ENCODE peak calls at places on chromosomes 5 and 9, in eight cellular contexts. One of them, this sample, is unnamed.
A peak's percentile ranks its signal among the peaks of the same experiment; 100 is the strongest.

GRCh38 chr5:113425909-113426308 is 8.9 kb downstream of the TSSK1B start:
- DNase-seq in ovary: no peak
- DNase-seq in cardiac muscle cell: no peak
- DNase-seq in body of pancreas: no peak
- DNase-seq in activated CD4-positive, alpha-beta T cell treated with anti-CD3 and anti-CD28 coated beads, Interleukin-2, amount 50 U/mL, for 4 hours: no peak
- DNase-seq in stimulated activated CD4-positive, alpha-beta T cell treated with anti-CD3 and anti-CD28 coated beads, Interleukin-4, amount 100 ng/mL, for 4 hours: no peak
- DNase-seq in GDM1: no peak
- DNase-seq in stimulated activated CD8-positive, alpha-beta memory T cell treated with anti-CD3 and anti-CD28 coated beads, Interleukin-12 subunit alpha, Interleukin-12 subunit beta, amount 100 ng/mL, for 1 hour: no peak
- DNase-seq in this sample: no peak

GRCh38 chr5:142384014-142384413 is 59.2 kb upstream of the SPRY4 start:
- DNase-seq in activated CD4-positive, alpha-beta T cell treated with anti-CD3 and anti-CD28 coated beads, Interleukin-2, amount 50 U/mL, for 4 hours: no peak
- DNase-seq in body of pancreas: no peak
- DNase-seq in GDM1: no peak
- DNase-seq in cardiac muscle cell: no peak
- DNase-seq in stimulated activated CD4-positive, alpha-beta T cell treated with anti-CD3 and anti-CD28 coated beads, Interleukin-4, amount 100 ng/mL, for 4 hours: no peak
- DNase-seq in ovary: no peak
- DNase-seq in stimulated activated CD8-positive, alpha-beta memory T cell treated with anti-CD3 and anti-CD28 coated beads, Interleukin-12 subunit alpha, Interleukin-12 subunit beta, amount 100 ng/mL, for 1 hour: no peak
- DNase-seq in this sample: no peak

GRCh38 chr5:64497390-64497789 is 8.4 kb upstream of the RGS7BP start:
- DNase-seq in stimulated activated CD8-positive, alpha-beta memory T cell treated with anti-CD3 and anti-CD28 coated beads, Interleukin-12 subunit alpha, Interleukin-12 subunit beta, amount 100 ng/mL, for 1 hour: no peak
- DNase-seq in stimulated activated CD4-positive, alpha-beta T cell treated with anti-CD3 and anti-CD28 coated beads, Interleukin-4, amount 100 ng/mL, for 4 hours: no peak
- DNase-seq in ovary: no peak
- DNase-seq in activated CD4-positive, alpha-beta T cell treated with anti-CD3 and anti-CD28 coated beads, Interleukin-2, amount 50 U/mL, for 4 hours: no peak
- DNase-seq in GDM1: no peak
- DNase-seq in cardiac muscle cell: no peak
- DNase-seq in body of pancreas: no peak
- DNase-seq in this sample: no peak

GRCh38 chr9:17063535-17064135 is 71.2 kb upstream of the CNTLN start:
- DNase-seq in cardiac muscle cell: peak; percentile 68
- DNase-seq in activated CD4-positive, alpha-beta T cell treated with anti-CD3 and anti-CD28 coated beads, Interleukin-2, amount 50 U/mL, for 4 hours: no peak
- DNase-seq in body of pancreas: peak; percentile 22
- DNase-seq in stimulated activated CD8-positive, alpha-beta memory T cell treated with anti-CD3 and anti-CD28 coated beads, Interleukin-12 subunit alpha, Interleukin-12 subunit beta, amount 100 ng/mL, for 1 hour: no peak
- DNase-seq in stimulated activated CD4-positive, alpha-beta T cell treated with anti-CD3 and anti-CD28 coated beads, Interleukin-4, amount 100 ng/mL, for 4 hours: no peak
- DNase-seq in ovary: no peak
- DNase-seq in GDM1: peak; percentile 47
- DNase-seq in this sample: no peak

GRCh38 chr5:145056805-145057204 is 778.3 kb downstream of the PRELID2 start:
- DNase-seq in cardiac muscle cell: no peak
- DNase-seq in GDM1: no peak
- DNase-seq in body of pancreas: no peak
- DNase-seq in ovary: no peak
- DNase-seq in activated CD4-positive, alpha-beta T cell treated with anti-CD3 and anti-CD28 coated beads, Interleukin-2, amount 50 U/mL, for 4 hours: no peak
- DNase-seq in stimulated activated CD8-positive, alpha-beta memory T cell treated with anti-CD3 and anti-CD28 coated beads, Interleukin-12 subunit alpha, Interleukin-12 subunit beta, amount 100 ng/mL, for 1 hour: no peak
- DNase-seq in stimulated activated CD4-positive, alpha-beta T cell treated with anti-CD3 and anti-CD28 coated beads, Interleukin-4, amount 100 ng/mL, for 4 hours: no peak
- DNase-seq in this sample: no peak

GRCh38 chr5:109645591-109646236 is 44.0 kb upstream of the MAN2A1 start:
- DNase-seq in GDM1: no peak
- DNase-seq in ovary: no peak
- DNase-seq in body of pancreas: no peak
- DNase-seq in stimulated activated CD8-positive, alpha-beta memory T cell treated with anti-CD3 and anti-CD28 coated beads, Interleukin-12 subunit alpha, Interleukin-12 subunit beta, amount 100 ng/mL, for 1 hour: no peak
- DNase-seq in stimulated activated CD4-positive, alpha-beta T cell treated with anti-CD3 and anti-CD28 coated beads, Interleukin-4, amount 100 ng/mL, for 4 hours: no peak
- DNase-seq in activated CD4-positive, alpha-beta T cell treated with anti-CD3 and anti-CD28 coated beads, Interleukin-2, amount 50 U/mL, for 4 hours: no peak
- DNase-seq in cardiac muscle cell: peak; percentile 22
- DNase-seq in this sample: no peak

GRCh38 chr5:154755361-154756202 is at the start of gene LARP1:
- DNase-seq in body of pancreas: peak; percentile 65
- DNase-seq in GDM1: no peak
- DNase-seq in activated CD4-positive, alpha-beta T cell treated with anti-CD3 and anti-CD28 coated beads, Interleukin-2, amount 50 U/mL, for 4 hours: peak; percentile 34
- DNase-seq in stimulated activated CD8-positive, alpha-beta memory T cell treated with anti-CD3 and anti-CD28 coated beads, Interleukin-12 subunit alpha, Interleukin-12 subunit beta, amount 100 ng/mL, for 1 hour: no peak
- DNase-seq in ovary: no peak
- DNase-seq in cardiac muscle cell: peak; percentile 61
- DNase-seq in stimulated activated CD4-positive, alpha-beta T cell treated with anti-CD3 and anti-CD28 coated beads, Interleukin-4, amount 100 ng/mL, for 4 hours: peak; percentile 37
- DNase-seq in this sample: peak; percentile 22

GRCh38 chr9:21796768-21797167 is 5.7 kb upstream of the MTAP start:
- DNase-seq in stimulated activated CD4-positive, alpha-beta T cell treated with anti-CD3 and anti-CD28 coated beads, Interleukin-4, amount 100 ng/mL, for 4 hours: no peak
- DNase-seq in activated CD4-positive, alpha-beta T cell treated with anti-CD3 and anti-CD28 coated beads, Interleukin-2, amount 50 U/mL, for 4 hours: no peak
- DNase-seq in body of pancreas: no peak
- DNase-seq in stimulated activated CD8-positive, alpha-beta memory T cell treated with anti-CD3 and anti-CD28 coated beads, Interleukin-12 subunit alpha, Interleukin-12 subunit beta, amount 100 ng/mL, for 1 hour: no peak
- DNase-seq in GDM1: no peak
- DNase-seq in cardiac muscle cell: no peak
- DNase-seq in ovary: no peak
- DNase-seq in this sample: no peak

GRCh38 chr9:37859043-37859442 is 44.9 kb downstream of the SLC25A51 start:
- DNase-seq in stimulated activated CD8-positive, alpha-beta memory T cell treated with anti-CD3 and anti-CD28 coated beads, Interleukin-12 subunit alpha, Interleukin-12 subunit beta, amount 100 ng/mL, for 1 hour: no peak
- DNase-seq in body of pancreas: no peak
- DNase-seq in stimulated activated CD4-positive, alpha-beta T cell treated with anti-CD3 and anti-CD28 coated beads, Interleukin-4, amount 100 ng/mL, for 4 hours: no peak
- DNase-seq in activated CD4-positive, alpha-beta T cell treated with anti-CD3 and anti-CD28 coated beads, Interleukin-2, amount 50 U/mL, for 4 hours: no peak
- DNase-seq in ovary: no peak
- DNase-seq in cardiac muscle cell: no peak
- DNase-seq in GDM1: no peak
- DNase-seq in this sample: no peak

This sample was measured in T-helper 17 cell.